ENCODE peak calls at places on chromosomes 4 and X, in four cellular contexts. R is heart left ventricle, M is hepatocyte, P is BJ. Y is an unnamed sample. For H3K36me3, the result is how much of the 10 kb centered on the place peaks cover.

GRCh38 chr4:108144451-108144850 is 24.3 kb downstream of the LEF1 start:
- DNase-seq in R (no peak), P (no peak), M (no peak), Y (no peak)

GRCh38 chrX:133444952-133445831 is 29.9 kb upstream of the GPC4 start:
- DNase-seq in R (no peak), P (no peak), M (peak), Y (peak)

GRCh38 chr4:123495530-123495929 is 98.9 kb downstream of the SPRY1 start:
- DNase-seq in R (no peak), P (no peak), M (peak), Y (no peak)

GRCh38 chrX:71995122-71995521 is 84.5 kb downstream of the NHSL2 start:
- DNase-seq in R (no peak), P (no peak), M (no peak), Y (no peak)

GRCh38 chr4:7218686-7219085 is 26.3 kb downstream of the SORCS2 start:
- DNase-seq in P (no peak), R (no peak), M (no peak), Y (no peak)

GRCh38 chrX:153971124-153971631 is 440 bp downstream of the HCFC1 start:
- DNase-seq in M (peak), P (no peak), R (peak), Y (peak)

GRCh38 chr4:61500883-61501282 is 300.8 kb downstream of the ADGRL3 start:
- DNase-seq in M (no peak), P (no peak), R (no peak), Y (no peak)

GRCh38 chr4:56662782-56663468 is 18.2 kb downstream of the HOPX start:
- DNase-seq in R (no peak), P (no peak), M (no peak), Y (no peak)

GRCh38 chr4:139734201-139734874 is 68.7 kb downstream of the MGST2 start:
- DNase-seq in M (peak), R (no peak), P (peak), Y (no peak)

GRCh38 chr4:165992263-165992662 is 119.2 kb downstream of the TLL1 start:
- DNase-seq in R (no peak), P (no peak), M (no peak), Y (no peak)

GRCh38 chr4:55444822-55445221 is 49.1 kb downstream of the TMEM165 start:
- DNase-seq in M (no peak), P (no peak), R (no peak), Y (peak)

GRCh38 chrX:1444896-1445480 is 7.7 kb downstream of the ASMTL start:
- DNase-seq in M (no peak), P (no peak), R (peak), Y (no peak)

GRCh38 chr4:132483-132882 is 8.2 kb downstream of the ZNF718 start:
- DNase-seq in R (no peak), P (no peak), M (no peak), Y (no peak)
- H3K36me3 ChIP-seq in R (under half), P (under half), M (under half), Y (under half)

GRCh38 chr4:81523672-81524436 is 52.1 kb upstream of the RASGEF1B start:
- DNase-seq in M (no peak), P (no peak), R (no peak), Y (no peak)
- H3K36me3 ChIP-seq in M (under half), P (under half), R (under half), Y (under half)

DNA sequence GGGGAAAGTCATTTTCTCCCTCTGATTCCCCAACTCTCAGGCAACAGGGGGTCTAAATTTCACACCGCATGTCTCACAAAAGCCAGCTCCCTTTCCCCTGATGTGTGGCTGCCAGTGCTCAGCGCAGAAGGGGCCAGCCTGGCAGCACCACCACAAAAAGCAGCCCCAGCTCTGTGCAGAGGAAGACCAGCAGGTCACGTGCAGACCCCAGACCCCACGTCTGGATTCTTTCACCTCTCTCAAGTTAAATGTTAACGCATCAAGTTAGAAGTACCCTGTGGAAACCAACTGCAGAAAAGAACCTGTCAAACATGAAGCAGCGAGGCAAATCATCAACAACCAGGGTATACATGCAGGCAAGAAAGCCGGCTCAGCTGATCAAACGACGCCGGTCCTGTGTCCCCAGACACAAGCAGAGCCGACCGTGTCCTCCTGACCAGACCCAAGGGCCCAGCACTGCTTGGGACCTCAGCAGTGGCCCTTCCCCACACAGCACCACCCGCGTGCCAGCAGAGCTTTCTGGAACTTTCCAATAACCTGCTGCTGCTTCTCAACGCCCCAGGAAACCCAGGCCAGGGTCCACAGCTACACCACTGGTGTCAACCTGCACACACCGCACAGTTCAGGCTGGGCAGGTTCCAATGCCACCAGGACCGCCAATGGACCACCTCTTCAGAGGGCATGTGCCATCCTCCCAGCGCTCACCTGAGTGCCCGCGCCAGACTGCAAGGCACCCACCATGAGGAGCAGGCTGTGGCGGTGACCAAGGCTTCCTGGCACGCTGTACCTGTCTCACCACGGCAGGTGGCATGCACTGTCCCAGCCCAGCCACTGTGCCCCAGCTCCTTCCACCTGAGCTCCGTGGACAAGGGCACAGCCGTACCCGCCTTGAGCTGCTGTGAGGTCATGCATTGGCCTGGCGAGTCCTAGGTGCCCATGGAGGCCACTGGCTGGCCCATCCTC is 4.0 kb downstream of the LRPAP1 start:
- DNase-seq in P (no peak), R (no peak), M (peak), Y (no peak)
- H3K36me3 ChIP-seq in P (under half), R (under half), M (under half), Y (under half)

DNA sequence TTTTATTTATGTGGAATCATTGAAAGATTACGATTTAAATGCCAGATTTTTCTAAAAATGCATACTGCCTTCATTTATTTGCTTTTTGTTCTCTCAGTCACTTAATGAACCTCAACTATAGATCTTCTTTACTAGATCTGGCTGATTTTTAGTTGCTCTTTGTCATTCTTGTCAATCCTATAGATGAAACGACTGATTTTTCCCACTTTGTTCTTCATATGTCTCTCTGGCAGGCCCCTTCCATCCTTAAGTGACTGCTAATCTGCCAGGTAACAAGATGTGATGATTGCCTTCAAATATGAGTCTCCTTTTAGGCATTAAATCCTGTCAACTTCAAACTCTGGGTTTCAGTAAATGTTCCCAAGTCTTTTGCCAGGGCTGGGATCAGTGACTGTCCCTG is 61.0 kb downstream of the ALG13 start:
- DNase-seq in M (no peak), R (no peak), P (no peak), Y (no peak)
- H3K36me3 ChIP-seq in M (under half), R (half or more), P (under half), Y (under half)

DNA sequence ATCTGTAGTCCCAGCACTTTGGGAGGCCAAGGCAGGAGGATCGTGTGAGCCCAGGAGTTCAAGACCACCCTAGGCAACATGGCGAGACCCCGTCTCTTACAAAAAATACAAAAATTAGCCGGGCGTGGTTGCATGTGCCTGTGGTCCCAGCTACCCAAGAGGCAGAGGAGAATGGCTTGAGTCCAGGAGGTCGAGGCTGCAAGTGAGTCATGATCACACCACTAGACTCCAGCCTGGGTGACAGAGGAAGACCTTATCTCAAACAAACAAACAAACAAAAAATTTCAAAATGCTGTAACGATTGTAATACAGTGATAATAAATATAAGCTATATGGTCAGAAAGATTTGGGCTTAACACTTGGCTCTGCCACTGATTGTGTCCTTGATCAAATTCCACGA is 24.1 kb downstream of the SLC25A4 start:
- DNase-seq in R (no peak), M (no peak), P (no peak), Y (no peak)
- H3K36me3 ChIP-seq in R (under half), M (under half), P (under half), Y (under half)

DNA sequence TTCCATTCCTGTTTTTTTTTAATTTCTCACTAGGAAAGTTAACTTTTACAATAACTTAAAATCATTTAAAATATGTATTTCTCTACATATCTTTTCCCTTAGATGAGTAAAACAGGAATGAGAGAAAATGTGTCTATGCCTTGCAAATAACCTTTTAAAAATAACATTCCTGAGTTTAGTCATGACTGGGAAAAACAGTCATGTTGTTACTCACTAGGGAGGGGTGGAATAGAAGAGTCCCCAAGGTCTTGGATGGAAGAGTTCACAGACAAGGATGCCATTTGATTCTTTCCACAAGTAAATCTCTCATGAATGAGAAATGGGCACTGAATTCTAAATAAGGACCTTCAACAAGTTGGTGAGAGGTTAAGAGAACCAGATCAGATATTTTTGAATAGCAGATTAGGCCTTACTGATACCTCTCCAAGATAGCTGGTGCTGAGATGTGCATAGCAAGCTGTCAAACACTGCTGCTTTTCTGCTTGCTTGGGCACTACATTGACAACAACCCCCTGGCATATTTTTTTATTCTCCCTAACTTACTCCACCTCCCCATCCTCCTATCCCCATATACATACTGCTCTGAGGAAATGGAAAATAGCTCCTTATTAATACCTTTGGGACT is 25.1 kb downstream of the UGDH start:
- DNase-seq in R (no peak), P (peak), M (no peak), Y (no peak)
- H3K36me3 ChIP-seq in R (half or more), P (under half), M (under half), Y (under half)

Y was measured in mucosa of descending colon.